ENCODE peak calls at places on chromosomes 7 and 10, in five cellular contexts. N is stimulated activated CD8-positive, alpha-beta memory T cell treated with anti-CD3 and anti-CD28 coated beads, Interleukin-15, amount 100 ng/mL, for 1 hour; L is NCI-H1105 treated with DMSO at 0.1 percent for 48 hours; U is hippocampal formation; G is GM13977. E is an unnamed sample.

GRCh38 chr10:101189461-101190401 is 39.5 kb downstream of the LBX1 start:
- DNase-seq in G (no peak), U (no peak), L (no peak), N (no peak), E (no peak)

GRCh38 chr7:73770002-73770859 is at the start of gene CLDN3:
- DNase-seq in N (no peak), G (peak; percentile 48), L (peak; percentile 90), U (no peak), E (no peak)

GRCh38 chr10:104273291-104273690 is 4.3 kb downstream of the GSTO2 start:
- DNase-seq in U (no peak), N (no peak), G (no peak), L (no peak), E (no peak)

GRCh38 chr7:132609222-132609621 is 33.0 kb upstream of the PLXNA4 start:
- DNase-seq in N (no peak), L (no peak), U (no peak), G (no peak), E (peak; percentile 61)

GRCh38 chr10:120005408-120006280 is 113.1 kb downstream of the SEC23IP start:
- DNase-seq in N (no peak), L (no peak), G (no peak), U (no peak), E (no peak)

GRCh38 chr7:47454066-47454950 is 127.6 kb downstream of the TNS3 start:
- DNase-seq in U (no peak), G (no peak), L (no peak), N (no peak), E (no peak)

GRCh38 chr10:77636286-77636966 is 1.2 kb downstream of the KCNMA1 start:
- DNase-seq in G (peak; percentile 37), L (peak; percentile 7), U (no peak), N (no peak), E (no peak)

GRCh38 chr7:27109533-27110162 is 7.2 kb upstream of the HOXA2 start:
- DNase-seq in G (no peak), L (no peak), U (no peak), N (no peak), E (no peak)

GRCh38 chr10:128028508-128029279 is 97.5 kb downstream of the MKI67 start:
- DNase-seq in G (no peak), L (no peak), U (no peak), N (no peak), E (peak; percentile 8)

GRCh38 chr7:152866791-152867481 is 107.4 kb downstream of the ACTR3B start:
- DNase-seq in L (no peak), G (no peak), U (no peak), N (no peak), E (no peak)

GRCh38 chr7:157129907-157130460 is 8.7 kb upstream of the UBE3C start:
- DNase-seq in G (no peak), L (no peak), U (no peak), N (no peak), E (no peak)

GRCh38 chr10:88819290-88819689 is 16.8 kb downstream of the LIPM start:
- DNase-seq in G (no peak), L (no peak), U (no peak), N (no peak), E (peak; percentile 16)

GRCh38 chr7:45171946-45172345 is 14.4 kb downstream of the RAMP3 start:
- DNase-seq in L (no peak), G (no peak), N (no peak), U (no peak), E (no peak)

GRCh38 chr7:17266559-17266958 is 31.9 kb upstream of the AHR start:
- DNase-seq in U (no peak), N (no peak), L (no peak), G (no peak), E (no peak)

GRCh38 chr7:142797342-142797798 is 26.6 kb downstream of the PRSS2 start:
- DNase-seq in U (no peak), G (no peak), L (no peak), N (no peak), E (no peak)

GRCh38 chr10:122056431-122057094 is 67.6 kb downstream of the TACC2 start:
- DNase-seq in N (no peak), L (no peak), U (no peak), G (no peak), E (peak; percentile 69)

GRCh38 chr7:32891046-32891799 is at the start of gene KBTBD2:
- DNase-seq in U (peak; percentile 82), L (peak; percentile 80), N (peak; percentile 44), G (peak; percentile 83), E (peak; percentile 85)

GRCh38 chr7:82263880-82264751 is 179.5 kb downstream of the CACNA2D1 start:
- DNase-seq in G (no peak), L (peak; percentile 97), N (no peak), U (no peak), E (no peak)

GRCh38 chr7:151597541-151597940 is 77.8 kb upstream of the RHEB start:
- DNase-seq in L (no peak), U (no peak), G (no peak), N (no peak), E (no peak)

GRCh38 chr10:51397695-51398094 is 301.7 kb downstream of the CSTF2T start:
- DNase-seq in G (no peak), U (peak; percentile 3), N (no peak), L (no peak), E (peak; percentile 87)

GRCh38 chr10:4498763-4499251 is 327.2 kb upstream of the AKR1E2 start:
- DNase-seq in U (peak; percentile 79), N (no peak), G (no peak), L (peak; percentile 51), E (peak; percentile 33)

GRCh38 chr7:93021748-93022147 is 96.0 kb downstream of the SAMD9 start:
- DNase-seq in U (no peak), L (no peak), G (no peak), N (no peak), E (no peak)

GRCh38 chr10:45265995-45266394 is 49.4 kb downstream of the OR13A1 start:
- DNase-seq in N (no peak), G (no peak), U (no peak), L (no peak), E (no peak)

GRCh38 chr10:70985824-70986336 is 97.5 kb upstream of the PCBD1 start:
- DNase-seq in U (no peak), N (no peak), L (peak; percentile 37), G (no peak), E (no peak)

GRCh38 chr10:52635651-52636050 is 136.9 kb downstream of the MBL2 start:
- DNase-seq in G (no peak), L (no peak), U (no peak), N (no peak), E (no peak)

GRCh38 chr10:51707392-51707791 is 8.0 kb upstream of the CSTF2T start:
- DNase-seq in L (no peak), U (no peak), G (no peak), N (no peak), E (no peak)

GRCh38 chr10:13485623-13486022 is 43.2 kb downstream of the BEND7 start:
- DNase-seq in N (no peak), L (no peak), G (no peak), U (no peak), E (no peak)

GRCh38 chr10:5570007-5570655 is 45.4 kb downstream of the CALML3 start:
- DNase-seq in N (no peak), U (no peak), G (no peak), L (no peak), E (no peak)

GRCh38 chr10:62512732-62513475 is 138.7 kb downstream of the ZNF365 start:
- DNase-seq in N (no peak), L (no peak), U (no peak), G (no peak), E (peak; percentile 32)

GRCh38 chr10:488081-488932 is 201.2 kb downstream of the DIP2C start:
- DNase-seq in N (no peak), G (no peak), L (no peak), U (no peak), E (no peak)

GRCh38 chr7:128947854-128948253 is 10.1 kb downstream of the IRF5 start:
- DNase-seq in G (no peak), U (no peak), N (no peak), L (no peak), E (no peak)

GRCh38 chr10:12875100-12875499 is 126.4 kb downstream of the CCDC3 start:
- DNase-seq in U (no peak), N (no peak), G (no peak), L (no peak), E (no peak)